ENCODE peak calls at places on chromosomes 6 and 20, in five cellular contexts. L is EH; X is activated T-helper 2 cell treated with anti-CD3 and anti-CD28 coated beads, Interferon-gamma antibody, Interleukin-2, Interleukin-4, amounts not matched to agents 10 μg/mL and 5 μg/mL and 100 μg/mL, durations not matched to agents 14 hours and 24 hours and 36 hours; J is HCT116; U is upper lobe of right lung. Z is an unnamed sample.

GRCh38 chr6:33683051-33683571 is 28.4 kb downstream of the UQCC2 start:
- DNase-seq in J (no peak), X (no peak), U (no peak), L (no peak), Z (no peak)

GRCh38 chr20:62413896-62414481 is 6.9 kb upstream of the CABLES2 start:
- DNase-seq in U (no peak), J (no peak), X (no peak), L (no peak), Z (no peak)

GRCh38 chr6:22357724-22358189 is 60.9 kb upstream of the PRL start:
- DNase-seq in U (no peak), X (no peak), L (no peak), J (no peak), Z (no peak)

GRCh38 chr6:159118941-159119340 is 50.3 kb upstream of the FNDC1 start:
- DNase-seq in L (no peak), U (no peak), J (no peak), X (no peak), Z (no peak)

GRCh38 chr6:28542440-28543293 is 17.0 kb downstream of the GPX5 start:
- DNase-seq in L (peak), X (peak), J (peak), U (peak), Z (peak)

GRCh38 chr20:10466855-10467254 is 31.8 kb downstream of the SLX4IP start:
- DNase-seq in J (no peak), X (no peak), L (no peak), U (no peak), Z (no peak)

GRCh38 chr6:138546733-138547185 is 47.5 kb upstream of the NHSL1 start:
- DNase-seq in X (peak), U (no peak), L (peak), J (no peak), Z (no peak)

GRCh38 chr6:160523223-160523622 is 140.9 kb downstream of the LPA start:
- DNase-seq in J (no peak), L (no peak), U (no peak), X (no peak), Z (no peak)

GRCh38 chr6:89161326-89162046 is 15.6 kb downstream of the PM20D2 start:
- DNase-seq in X (no peak), L (no peak), J (no peak), U (no peak), Z (no peak)

GRCh38 chr6:119076173-119076965 is 2.1 kb downstream of the FAM184A start:
- DNase-seq in J (no peak), X (no peak), L (no peak), U (no peak), Z (no peak)

GRCh38 chr6:38603492-38603891 is 36.2 kb downstream of the BTBD9 start:
- DNase-seq in J (no peak), U (no peak), X (no peak), L (no peak), Z (no peak)

GRCh38 chr6:6469074-6469473 is 119.4 kb upstream of the LY86 start:
- DNase-seq in U (no peak), J (no peak), L (no peak), X (no peak), Z (no peak)

GRCh38 chr6:106870824-106871300 is 103.7 kb downstream of the CD24 start:
- DNase-seq in J (no peak), L (peak), U (no peak), X (no peak), Z (no peak)

Z was measured in cerebellum.